ENCODE peak calls at places on chromosomes 2 and 18, in seven cellular contexts. One of them, this sample, is unnamed. For H3K4me1, the result is how much of the 10 kb centered on the place peaks cover.

GRCh38 chr18:34114996-34115395 is 109.7 kb downstream of the NOL4 start:
- DNase-seq in ovary: no peak
- DNase-seq in endodermal cell: peak
- DNase-seq in endothelial cell of umbilical vein: no peak
- DNase-seq in fibroblast of lung: no peak
- DNase-seq in tibial artery: no peak
- DNase-seq in PC-3: no peak
- DNase-seq in this sample: no peak

GRCh38 chr2:119744335-119744939 is 15.3 kb upstream of the PTPN4 start:
- DNase-seq in ovary: no peak
- DNase-seq in endodermal cell: no peak
- DNase-seq in endothelial cell of umbilical vein: peak
- DNase-seq in fibroblast of lung: no peak
- DNase-seq in tibial artery: no peak
- DNase-seq in PC-3: peak
- DNase-seq in this sample: no peak

GRCh38 chr18:48868468-48869466 is 82.0 kb downstream of the SMAD7 start:
- DNase-seq in ovary: no peak
- DNase-seq in endodermal cell: no peak
- DNase-seq in endothelial cell of umbilical vein: no peak
- DNase-seq in fibroblast of lung: no peak
- DNase-seq in tibial artery: no peak
- DNase-seq in PC-3: peak
- DNase-seq in this sample: no peak

GRCh38 chr2:179569834-179570233 is 291.6 kb downstream of the ZNF385B start:
- DNase-seq in ovary: no peak
- DNase-seq in endodermal cell: no peak
- DNase-seq in endothelial cell of umbilical vein: no peak
- DNase-seq in fibroblast of lung: peak
- DNase-seq in tibial artery: peak
- DNase-seq in PC-3: peak
- DNase-seq in this sample: no peak

GRCh38 chr2:169727065-169727464 is 6.6 kb upstream of the KLHL23 start:
- DNase-seq in ovary: no peak
- DNase-seq in endodermal cell: peak
- DNase-seq in endothelial cell of umbilical vein: no peak
- DNase-seq in fibroblast of lung: no peak
- DNase-seq in tibial artery: no peak
- DNase-seq in PC-3: no peak
- DNase-seq in this sample: no peak

GRCh38 chr18:12293831-12294230 is 14.2 kb upstream of the TUBB6 start:
- DNase-seq in ovary: no peak
- DNase-seq in endodermal cell: no peak
- DNase-seq in endothelial cell of umbilical vein: no peak
- DNase-seq in fibroblast of lung: no peak
- DNase-seq in tibial artery: no peak
- DNase-seq in PC-3: no peak
- DNase-seq in this sample: no peak

GRCh38 chr2:64192570-64193192 is 48.5 kb upstream of the PELI1 start:
- DNase-seq in ovary: no peak
- DNase-seq in endodermal cell: no peak
- DNase-seq in endothelial cell of umbilical vein: no peak
- DNase-seq in fibroblast of lung: peak
- DNase-seq in tibial artery: peak
- DNase-seq in PC-3: no peak
- DNase-seq in this sample: no peak

GRCh38 chr2:164389411-164389810 is 231.9 kb downstream of the GRB14 start:
- DNase-seq in ovary: no peak
- DNase-seq in endodermal cell: no peak
- DNase-seq in endothelial cell of umbilical vein: no peak
- DNase-seq in fibroblast of lung: no peak
- DNase-seq in tibial artery: no peak
- DNase-seq in PC-3: no peak
- DNase-seq in this sample: no peak

GRCh38 chr2:22900674-22901073 is 484.3 kb upstream of the KLHL29 start:
- DNase-seq in ovary: no peak
- DNase-seq in endodermal cell: no peak
- DNase-seq in endothelial cell of umbilical vein: no peak
- DNase-seq in fibroblast of lung: no peak
- DNase-seq in tibial artery: no peak
- DNase-seq in PC-3: no peak
- DNase-seq in this sample: no peak

GRCh38 chr2:152962446-152962845 is 244.0 kb downstream of the ARL6IP6 start:
- DNase-seq in ovary: no peak
- DNase-seq in endodermal cell: no peak
- DNase-seq in endothelial cell of umbilical vein: no peak
- DNase-seq in fibroblast of lung: no peak
- DNase-seq in tibial artery: no peak
- DNase-seq in PC-3: peak
- DNase-seq in this sample: no peak

GRCh38 chr2:65421432-65421748 is 11.0 kb downstream of the SPRED2 start:
- DNase-seq in ovary: no peak
- DNase-seq in endodermal cell: no peak
- DNase-seq in endothelial cell of umbilical vein: no peak
- DNase-seq in fibroblast of lung: no peak
- DNase-seq in tibial artery: no peak
- DNase-seq in PC-3: no peak
- DNase-seq in this sample: no peak

GRCh38 chr2:3442185-3442584 is 62.7 kb downstream of the TRAPPC12 start:
- DNase-seq in ovary: no peak
- DNase-seq in endodermal cell: no peak
- DNase-seq in endothelial cell of umbilical vein: no peak
- DNase-seq in fibroblast of lung: no peak
- DNase-seq in tibial artery: no peak
- DNase-seq in PC-3: no peak
- DNase-seq in this sample: no peak

GRCh38 chr2:182550234-182550633 is 123.4 kb upstream of the PDE1A start:
- DNase-seq in ovary: no peak
- DNase-seq in endodermal cell: no peak
- DNase-seq in endothelial cell of umbilical vein: no peak
- DNase-seq in fibroblast of lung: no peak
- DNase-seq in tibial artery: no peak
- DNase-seq in PC-3: no peak
- DNase-seq in this sample: no peak

GRCh38 chr2:127105656-127106456 is 1.1 kb downstream of the BIN1 start:
- DNase-seq in ovary: peak
- DNase-seq in endodermal cell: peak
- DNase-seq in endothelial cell of umbilical vein: peak
- DNase-seq in fibroblast of lung: peak
- DNase-seq in tibial artery: no peak
- DNase-seq in PC-3: peak
- DNase-seq in this sample: peak

GRCh38 chr2:57448816-57449215 is 597.8 kb upstream of the VRK2 start:
- DNase-seq in ovary: no peak
- DNase-seq in endodermal cell: no peak
- DNase-seq in endothelial cell of umbilical vein: no peak
- DNase-seq in fibroblast of lung: no peak
- DNase-seq in tibial artery: no peak
- DNase-seq in PC-3: no peak
- DNase-seq in this sample: no peak

GRCh38 chr2:201420442-201421113 is 30.7 kb downstream of the TRAK2 start:
- DNase-seq in ovary: no peak
- DNase-seq in endodermal cell: no peak
- DNase-seq in endothelial cell of umbilical vein: peak
- DNase-seq in fibroblast of lung: peak
- DNase-seq in tibial artery: no peak
- DNase-seq in PC-3: peak
- DNase-seq in this sample: no peak

GRCh38 chr2:154686162-154686561 is 12.3 kb upstream of the KCNJ3 start:
- DNase-seq in ovary: no peak
- DNase-seq in endodermal cell: no peak
- DNase-seq in endothelial cell of umbilical vein: no peak
- DNase-seq in fibroblast of lung: no peak
- DNase-seq in tibial artery: no peak
- DNase-seq in PC-3: peak
- DNase-seq in this sample: no peak

GRCh38 chr2:177694348-177694747 is 301.8 kb downstream of the AGPS start:
- DNase-seq in ovary: no peak
- DNase-seq in endodermal cell: no peak
- DNase-seq in endothelial cell of umbilical vein: no peak
- DNase-seq in fibroblast of lung: no peak
- DNase-seq in tibial artery: no peak
- DNase-seq in PC-3: no peak
- DNase-seq in this sample: no peak

GRCh38 chr18:36675076-36675475 is 153.7 kb downstream of the TPGS2 start:
- DNase-seq in ovary: no peak
- DNase-seq in endodermal cell: no peak
- DNase-seq in endothelial cell of umbilical vein: no peak
- DNase-seq in fibroblast of lung: no peak
- DNase-seq in tibial artery: no peak
- DNase-seq in PC-3: no peak
- DNase-seq in this sample: no peak

GRCh38 chr18:36668349-36668748 is 160.5 kb downstream of the TPGS2 start:
- DNase-seq in ovary: no peak
- DNase-seq in endodermal cell: no peak
- DNase-seq in endothelial cell of umbilical vein: no peak
- DNase-seq in fibroblast of lung: no peak
- DNase-seq in tibial artery: no peak
- DNase-seq in PC-3: no peak
- DNase-seq in this sample: no peak

GRCh38 chr18:36673452-36673851 is 155.3 kb downstream of the TPGS2 start:
- DNase-seq in ovary: no peak
- DNase-seq in endodermal cell: no peak
- DNase-seq in endothelial cell of umbilical vein: no peak
- DNase-seq in fibroblast of lung: no peak
- DNase-seq in tibial artery: no peak
- DNase-seq in PC-3: no peak
- DNase-seq in this sample: no peak

GRCh38 chr18:36676629-36677028 is 152.2 kb downstream of the TPGS2 start:
- DNase-seq in ovary: no peak
- DNase-seq in endodermal cell: no peak
- DNase-seq in endothelial cell of umbilical vein: no peak
- DNase-seq in fibroblast of lung: no peak
- DNase-seq in tibial artery: no peak
- DNase-seq in PC-3: no peak
- DNase-seq in this sample: no peak

GRCh38 chr18:36672437-36673344 is 156.1 kb downstream of the TPGS2 start:
- DNase-seq in ovary: no peak
- DNase-seq in endodermal cell: no peak
- DNase-seq in endothelial cell of umbilical vein: no peak
- DNase-seq in fibroblast of lung: peak
- DNase-seq in tibial artery: no peak
- DNase-seq in PC-3: peak
- DNase-seq in this sample: peak
- H3K4me3 ChIP-seq in ovary: no peak
- H3K4me3 ChIP-seq in endodermal cell: no peak
- H3K4me3 ChIP-seq in endothelial cell of umbilical vein: no peak
- H3K4me3 ChIP-seq in fibroblast of lung: peak
- H3K4me3 ChIP-seq in tibial artery: peak
- H3K4me3 ChIP-seq in PC-3: peak
- H3K4me3 ChIP-seq in this sample: no peak

GRCh38 chr2:11829324-11829946 is 83.0 kb downstream of the LPIN1 start:
- DNase-seq in ovary: peak
- DNase-seq in endodermal cell: peak
- DNase-seq in endothelial cell of umbilical vein: peak
- DNase-seq in fibroblast of lung: peak
- DNase-seq in tibial artery: peak
- DNase-seq in PC-3: peak
- DNase-seq in this sample: peak
- TF ChIP-seq CTCF in ovary: no peak
- TF ChIP-seq CTCF in endodermal cell: peak
- TF ChIP-seq CTCF in endothelial cell of umbilical vein: peak
- TF ChIP-seq CTCF in fibroblast of lung: peak
- TF ChIP-seq CTCF in tibial artery: peak
- TF ChIP-seq CTCF in PC-3: peak
- TF ChIP-seq CTCF in this sample: peak

GRCh38 chr2:121486191-121486590 is 44.5 kb upstream of the RNU4ATAC start:
- DNase-seq in ovary: no peak
- DNase-seq in endodermal cell: no peak
- DNase-seq in endothelial cell of umbilical vein: no peak
- DNase-seq in fibroblast of lung: no peak
- DNase-seq in tibial artery: no peak
- DNase-seq in PC-3: no peak
- DNase-seq in this sample: no peak

GRCh38 chr2:121479882-121480522 is 50.7 kb upstream of the RNU4ATAC start:
- DNase-seq in ovary: no peak
- DNase-seq in endodermal cell: peak
- DNase-seq in endothelial cell of umbilical vein: peak
- DNase-seq in fibroblast of lung: peak
- DNase-seq in tibial artery: no peak
- DNase-seq in PC-3: no peak
- DNase-seq in this sample: peak

GRCh38 chr2:121480826-121481225 is 49.9 kb upstream of the RNU4ATAC start:
- DNase-seq in ovary: peak
- DNase-seq in endodermal cell: no peak
- DNase-seq in endothelial cell of umbilical vein: peak
- DNase-seq in fibroblast of lung: peak
- DNase-seq in tibial artery: no peak
- DNase-seq in PC-3: no peak
- DNase-seq in this sample: no peak

GRCh38 chr2:121485039-121485438 is 45.6 kb upstream of the RNU4ATAC start:
- DNase-seq in ovary: no peak
- DNase-seq in endodermal cell: no peak
- DNase-seq in endothelial cell of umbilical vein: no peak
- DNase-seq in fibroblast of lung: no peak
- DNase-seq in tibial artery: no peak
- DNase-seq in PC-3: peak
- DNase-seq in this sample: no peak

GRCh38 chr2:121483021-121483420 is 47.7 kb upstream of the RNU4ATAC start:
- DNase-seq in ovary: no peak
- DNase-seq in endodermal cell: no peak
- DNase-seq in endothelial cell of umbilical vein: no peak
- DNase-seq in fibroblast of lung: no peak
- DNase-seq in tibial artery: no peak
- DNase-seq in PC-3: no peak
- DNase-seq in this sample: no peak
- H3K4me1 ChIP-seq in ovary: under half
- H3K4me1 ChIP-seq in endodermal cell: under half
- H3K4me1 ChIP-seq in endothelial cell of umbilical vein: under half
- H3K4me1 ChIP-seq in fibroblast of lung: under half
- H3K4me1 ChIP-seq in tibial artery: under half
- H3K4me1 ChIP-seq in PC-3: under half
- H3K4me1 ChIP-seq in this sample: under half

GRCh38 chr2:62143696-62144095 is 52.2 kb upstream of the B3GNT2 start:
- DNase-seq in ovary: no peak
- DNase-seq in endodermal cell: no peak
- DNase-seq in endothelial cell of umbilical vein: no peak
- DNase-seq in fibroblast of lung: no peak
- DNase-seq in tibial artery: no peak
- DNase-seq in PC-3: no peak
- DNase-seq in this sample: no peak

GRCh38 chr2:62144689-62145477 is 51.0 kb upstream of the B3GNT2 start:
- DNase-seq in ovary: no peak
- DNase-seq in endodermal cell: no peak
- DNase-seq in endothelial cell of umbilical vein: no peak
- DNase-seq in fibroblast of lung: no peak
- DNase-seq in tibial artery: no peak
- DNase-seq in PC-3: no peak
- DNase-seq in this sample: no peak

GRCh38 chr2:62142054-62142453 is 53.9 kb upstream of the B3GNT2 start:
- DNase-seq in ovary: no peak
- DNase-seq in endodermal cell: no peak
- DNase-seq in endothelial cell of umbilical vein: no peak
- DNase-seq in fibroblast of lung: no peak
- DNase-seq in tibial artery: no peak
- DNase-seq in PC-3: no peak
- DNase-seq in this sample: no peak

GRCh38 chr2:62147610-62148301 is 48.2 kb upstream of the B3GNT2 start:
- DNase-seq in ovary: no peak
- DNase-seq in endodermal cell: no peak
- DNase-seq in endothelial cell of umbilical vein: peak
- DNase-seq in fibroblast of lung: peak
- DNase-seq in tibial artery: no peak
- DNase-seq in PC-3: peak
- DNase-seq in this sample: no peak

GRCh38 chr2:62145478-62146100 is 50.3 kb upstream of the B3GNT2 start:
- DNase-seq in ovary: no peak
- DNase-seq in endodermal cell: no peak
- DNase-seq in endothelial cell of umbilical vein: no peak
- DNase-seq in fibroblast of lung: no peak
- DNase-seq in tibial artery: no peak
- DNase-seq in PC-3: no peak
- DNase-seq in this sample: no peak
- H3K4me3 ChIP-seq in ovary: no peak
- H3K4me3 ChIP-seq in endodermal cell: peak
- H3K4me3 ChIP-seq in endothelial cell of umbilical vein: no peak
- H3K4me3 ChIP-seq in fibroblast of lung: no peak
- H3K4me3 ChIP-seq in tibial artery: no peak
- H3K4me3 ChIP-seq in PC-3: no peak
- H3K4me3 ChIP-seq in this sample: no peak

This sample was measured in adrenal gland.